ENCODE peak calls at places on chromosome 7, in six cellular contexts. One of them, this sample, is unnamed. For H3K36me3, the result is how much of the 10 kb centered on the place peaks cover.

GRCh38 chr7:55155351-55156117 is 136.7 kb downstream of the EGFR start:
- DNase-seq in Panc1: no peak
- DNase-seq in HepG2: no peak
- DNase-seq in stomach: no peak
- DNase-seq in H1: no peak
- DNase-seq in HCT116: no peak
- DNase-seq in this sample: no peak

GRCh38 chr7:116180302-116180701 is 30.0 kb upstream of the TES start:
- DNase-seq in HepG2: peak
- DNase-seq in stomach: no peak
- DNase-seq in Panc1: peak
- DNase-seq in HCT116: peak
- DNase-seq in H1: peak
- DNase-seq in this sample: no peak

GRCh38 chr7:97680622-97681021 is 51.3 kb upstream of the TAC1 start:
- DNase-seq in Panc1: no peak
- DNase-seq in stomach: no peak
- DNase-seq in HepG2: no peak
- DNase-seq in H1: no peak
- DNase-seq in HCT116: no peak
- DNase-seq in this sample: no peak

GRCh38 chr7:68744036-68744435 is 854.2 kb upstream of the AUTS2 start:
- DNase-seq in stomach: no peak
- DNase-seq in HCT116: no peak
- DNase-seq in HepG2: no peak
- DNase-seq in H1: no peak
- DNase-seq in Panc1: no peak
- DNase-seq in this sample: no peak

GRCh38 chr7:132336797-132337196 is 239.5 kb downstream of the PLXNA4 start:
- DNase-seq in stomach: no peak
- DNase-seq in HCT116: no peak
- DNase-seq in Panc1: no peak
- DNase-seq in HepG2: no peak
- DNase-seq in H1: no peak
- DNase-seq in this sample: peak

GRCh38 chr7:123580406-123581161 is 21.0 kb upstream of the ASB15 start:
- DNase-seq in Panc1: peak
- DNase-seq in HepG2: peak
- DNase-seq in H1: no peak
- DNase-seq in stomach: no peak
- DNase-seq in HCT116: peak
- DNase-seq in this sample: no peak

GRCh38 chr7:94022550-94022949 is 18.4 kb upstream of the BET1 start:
- DNase-seq in H1: no peak
- DNase-seq in HepG2: no peak
- DNase-seq in stomach: no peak
- DNase-seq in Panc1: no peak
- DNase-seq in HCT116: no peak
- DNase-seq in this sample: no peak

GRCh38 chr7:94289071-94289470 is 105.6 kb upstream of the COL1A2 start:
- DNase-seq in H1: peak
- DNase-seq in HCT116: peak
- DNase-seq in stomach: peak
- DNase-seq in Panc1: peak
- DNase-seq in HepG2: peak
- DNase-seq in this sample: peak

GRCh38 chr7:56092789-56093531 is at the start of gene PHKG1:
- DNase-seq in Panc1: no peak
- DNase-seq in HCT116: no peak
- DNase-seq in HepG2: peak
- DNase-seq in stomach: peak
- DNase-seq in H1: no peak
- DNase-seq in this sample: peak

DNA sequence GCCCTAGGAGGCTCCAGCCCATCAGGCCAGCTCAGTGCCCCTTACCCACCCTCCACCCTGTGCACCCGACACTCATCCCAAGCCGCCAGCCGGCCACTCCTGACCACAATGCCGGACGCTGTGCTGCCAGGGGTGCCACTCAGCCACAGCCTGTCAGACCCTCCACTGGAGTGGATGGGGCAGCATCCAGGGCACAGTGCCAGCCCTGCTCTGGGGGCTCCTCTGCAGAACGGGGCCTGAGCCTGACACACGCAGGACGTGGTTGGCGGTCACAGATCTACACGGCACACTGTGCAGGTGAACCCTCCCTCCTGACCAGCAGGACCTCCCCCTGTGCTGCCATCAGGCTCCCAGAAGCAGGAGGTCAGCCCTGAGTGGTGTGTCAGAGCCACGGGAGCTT is 114.7 kb downstream of the MAD1L1 start:
- DNase-seq in stomach: no peak
- DNase-seq in Panc1: no peak
- DNase-seq in HepG2: no peak
- DNase-seq in H1: no peak
- DNase-seq in HCT116: no peak
- DNase-seq in this sample: no peak
- H3K36me3 ChIP-seq in stomach: under half
- H3K36me3 ChIP-seq in Panc1: under half
- H3K36me3 ChIP-seq in HepG2: under half
- H3K36me3 ChIP-seq in H1: under half
- H3K36me3 ChIP-seq in HCT116: under half
- H3K36me3 ChIP-seq in this sample: under half

DNA sequence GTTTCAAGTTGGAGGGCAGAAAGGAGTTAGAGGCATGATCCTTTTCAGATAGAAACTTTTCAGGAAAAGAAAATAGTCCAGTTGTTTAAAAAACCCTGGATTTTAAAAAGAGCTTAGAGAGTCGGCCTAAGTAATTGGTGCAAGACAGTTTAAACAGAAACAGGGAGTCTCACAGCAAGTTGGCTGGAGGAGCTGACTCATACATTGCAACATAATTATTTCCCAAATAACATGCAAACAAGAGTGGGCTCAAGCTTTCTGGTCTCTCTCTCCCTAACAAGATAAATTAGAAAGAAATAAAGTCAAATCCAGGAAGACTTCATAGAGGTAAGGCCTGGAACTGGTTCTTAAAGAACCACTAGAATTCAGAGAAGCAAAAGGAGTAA is 100.3 kb upstream of the AGBL3 start:
- DNase-seq in HCT116: no peak
- DNase-seq in HepG2: peak
- DNase-seq in stomach: no peak
- DNase-seq in H1: no peak
- DNase-seq in Panc1: no peak
- DNase-seq in this sample: no peak
- TF ChIP-seq CTCF in HCT116: no peak
- TF ChIP-seq CTCF in HepG2: no peak
- TF ChIP-seq CTCF in stomach: no peak
- TF ChIP-seq CTCF in H1: no peak
- TF ChIP-seq CTCF in Panc1: no peak
- TF ChIP-seq CTCF in this sample: no peak

DNA sequence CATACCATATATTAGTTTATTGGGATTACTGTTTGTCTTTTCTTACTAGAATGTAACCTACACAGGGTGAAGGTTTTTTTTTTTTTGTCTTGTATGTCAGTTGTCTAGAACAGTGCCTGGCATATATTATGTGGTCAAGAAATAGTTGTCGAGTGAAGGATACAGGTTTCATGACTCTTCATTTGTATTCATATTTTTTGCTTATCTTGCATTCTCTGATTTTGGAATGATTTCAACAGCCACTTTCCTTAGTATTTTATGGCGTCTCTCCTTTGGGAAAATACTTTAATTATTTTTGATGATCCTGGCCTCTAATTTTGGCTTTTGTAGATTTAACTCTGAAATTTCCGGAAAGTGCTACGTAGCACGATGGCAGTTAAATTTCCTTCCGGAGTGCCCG is 12.4 kb downstream of the RBM33 start:
- DNase-seq in HepG2: no peak
- DNase-seq in stomach: no peak
- DNase-seq in H1: no peak
- DNase-seq in HCT116: no peak
- DNase-seq in Panc1: no peak
- DNase-seq in this sample: no peak
- TF ChIP-seq POLR2AphosphoS5 in HepG2: no peak
- TF ChIP-seq POLR2AphosphoS5 in stomach: no peak
- TF ChIP-seq POLR2AphosphoS5 in H1: no peak
- TF ChIP-seq POLR2AphosphoS5 in HCT116: no peak
- TF ChIP-seq POLR2AphosphoS5 in Panc1: no peak
- TF ChIP-seq POLR2AphosphoS5 in this sample: no peak

GRCh38 chr7:100023526-100023925 is 8.1 kb downstream of the ZKSCAN1 start:
- DNase-seq in H1: no peak
- DNase-seq in HCT116: no peak
- DNase-seq in stomach: no peak
- DNase-seq in HepG2: no peak
- DNase-seq in Panc1: no peak
- DNase-seq in this sample: no peak

GRCh38 chr7:100021297-100021696 is 5.9 kb downstream of the ZKSCAN1 start:
- DNase-seq in H1: no peak
- DNase-seq in stomach: no peak
- DNase-seq in HCT116: no peak
- DNase-seq in HepG2: no peak
- DNase-seq in Panc1: no peak
- DNase-seq in this sample: no peak

GRCh38 chr7:100027197-100027596 is 11.8 kb downstream of the ZKSCAN1 start:
- DNase-seq in HepG2: no peak
- DNase-seq in stomach: no peak
- DNase-seq in H1: no peak
- DNase-seq in HCT116: no peak
- DNase-seq in Panc1: no peak
- DNase-seq in this sample: no peak

GRCh38 chr7:100022621-100023020 is 7.2 kb downstream of the ZKSCAN1 start:
- DNase-seq in HepG2: peak
- DNase-seq in HCT116: no peak
- DNase-seq in H1: no peak
- DNase-seq in Panc1: no peak
- DNase-seq in stomach: peak
- DNase-seq in this sample: peak

GRCh38 chr7:100024020-100024619 is 8.7 kb downstream of the ZKSCAN1 start:
- DNase-seq in HepG2: peak
- DNase-seq in HCT116: no peak
- DNase-seq in H1: no peak
- DNase-seq in Panc1: no peak
- DNase-seq in stomach: no peak
- DNase-seq in this sample: no peak
- H3K36me3 ChIP-seq in HepG2: half or more
- H3K36me3 ChIP-seq in HCT116: under half
- H3K36me3 ChIP-seq in H1: under half
- H3K36me3 ChIP-seq in Panc1: under half
- H3K36me3 ChIP-seq in stomach: half or more
- H3K36me3 ChIP-seq in this sample: under half

GRCh38 chr7:111096997-111097396 is 6.1 kb downstream of the LRRN3 start:
- DNase-seq in HCT116: no peak
- DNase-seq in HepG2: no peak
- DNase-seq in H1: no peak
- DNase-seq in stomach: no peak
- DNase-seq in Panc1: no peak
- DNase-seq in this sample: no peak
- TF ChIP-seq CTCF in HCT116: no peak
- TF ChIP-seq CTCF in HepG2: no peak
- TF ChIP-seq CTCF in H1: no peak
- TF ChIP-seq CTCF in stomach: no peak
- TF ChIP-seq CTCF in Panc1: no peak
- TF ChIP-seq CTCF in this sample: no peak

DNA sequence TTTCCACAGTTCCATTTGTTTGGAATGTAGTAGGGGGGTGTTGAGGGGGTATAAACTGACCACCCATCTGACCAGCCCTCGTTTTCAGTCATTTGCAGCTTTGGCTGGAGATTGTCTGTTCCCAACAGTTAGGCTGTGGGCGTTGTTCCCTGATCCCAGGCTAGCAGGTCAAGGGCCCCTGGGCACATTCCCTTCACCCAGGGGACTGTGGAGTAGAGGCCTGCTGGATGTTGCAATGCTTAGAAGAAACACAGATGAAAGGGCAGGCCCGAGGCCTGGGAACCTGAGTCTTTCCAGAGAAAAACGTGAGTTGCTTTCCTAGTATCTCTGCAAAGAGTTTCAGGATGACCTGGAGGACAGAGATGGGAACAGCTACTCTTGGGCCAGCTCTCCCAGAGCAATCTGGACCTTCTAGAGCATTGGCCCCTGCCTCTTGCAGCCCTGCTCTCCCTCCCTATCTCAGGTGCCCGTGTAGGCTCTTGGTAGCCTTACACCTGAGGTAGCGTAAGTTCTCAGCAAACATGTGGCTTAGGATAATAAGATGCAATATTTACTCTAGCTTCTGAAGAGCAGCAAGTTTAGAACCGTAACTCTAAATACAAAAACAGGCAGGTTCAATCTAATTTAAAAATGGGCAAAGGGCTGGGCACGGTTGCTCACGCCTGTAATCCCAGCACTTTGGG is 99.4 kb upstream of the EFCAB10 start:
- DNase-seq in stomach: no peak
- DNase-seq in HCT116: no peak
- DNase-seq in HepG2: peak
- DNase-seq in Panc1: no peak
- DNase-seq in H1: no peak
- DNase-seq in this sample: peak
- TF ChIP-seq POLR2AphosphoS5 in stomach: no peak
- TF ChIP-seq POLR2AphosphoS5 in HCT116: no peak
- TF ChIP-seq POLR2AphosphoS5 in HepG2: no peak
- TF ChIP-seq POLR2AphosphoS5 in Panc1: no peak
- TF ChIP-seq POLR2AphosphoS5 in H1: no peak
- TF ChIP-seq POLR2AphosphoS5 in this sample: no peak

GRCh38 chr7:5232874-5233273 is 42.8 kb downstream of the WIPI2 start:
- DNase-seq in stomach: no peak
- DNase-seq in HCT116: no peak
- DNase-seq in HepG2: no peak
- DNase-seq in Panc1: no peak
- DNase-seq in H1: no peak
- DNase-seq in this sample: no peak
- H3K36me3 ChIP-seq in stomach: half or more
- H3K36me3 ChIP-seq in HCT116: under half
- H3K36me3 ChIP-seq in HepG2: under half
- H3K36me3 ChIP-seq in Panc1: under half
- H3K36me3 ChIP-seq in H1: under half
- H3K36me3 ChIP-seq in this sample: under half

GRCh38 chr7:139124084-139124914 is 14.8 kb upstream of the ZC3HAV1 start:
- DNase-seq in HepG2: no peak
- DNase-seq in H1: no peak
- DNase-seq in stomach: no peak
- DNase-seq in Panc1: no peak
- DNase-seq in HCT116: no peak
- DNase-seq in this sample: no peak

GRCh38 chr7:139125637-139126036 is 16.1 kb upstream of the ZC3HAV1 start:
- DNase-seq in stomach: no peak
- DNase-seq in H1: no peak
- DNase-seq in Panc1: no peak
- DNase-seq in HepG2: no peak
- DNase-seq in HCT116: no peak
- DNase-seq in this sample: no peak

GRCh38 chr7:139133335-139134139 is 24.0 kb upstream of the ZC3HAV1 start:
- DNase-seq in Panc1: peak
- DNase-seq in HCT116: peak
- DNase-seq in HepG2: peak
- DNase-seq in stomach: peak
- DNase-seq in H1: peak
- DNase-seq in this sample: peak

GRCh38 chr7:139131622-139132021 is 22.1 kb upstream of the ZC3HAV1 start:
- DNase-seq in H1: no peak
- DNase-seq in Panc1: no peak
- DNase-seq in stomach: no peak
- DNase-seq in HepG2: no peak
- DNase-seq in HCT116: no peak
- DNase-seq in this sample: no peak

GRCh38 chr7:139127648-139128047 is 18.1 kb upstream of the ZC3HAV1 start:
- DNase-seq in HCT116: no peak
- DNase-seq in Panc1: no peak
- DNase-seq in H1: no peak
- DNase-seq in HepG2: no peak
- DNase-seq in stomach: no peak
- DNase-seq in this sample: no peak
- TF ChIP-seq CTCF in HCT116: no peak
- TF ChIP-seq CTCF in Panc1: peak
- TF ChIP-seq CTCF in H1: no peak
- TF ChIP-seq CTCF in HepG2: peak
- TF ChIP-seq CTCF in stomach: no peak
- TF ChIP-seq CTCF in this sample: no peak

This sample was measured in transverse colon.